ENCODE peak calls at places on chromosomes 4 and X, in six cellular contexts. One of them, this sample, is unnamed. For H3K4me1, the result is how much of the 10 kb centered on the place peaks cover.

GRCh38 chr4:156961241-156962068 is 10.1 kb downstream of the PDGFC start:
- DNase-seq in transverse colon: no peak
- DNase-seq in A549: no peak
- DNase-seq in prostate gland: no peak
- DNase-seq in IMR-90: no peak
- DNase-seq in upper lobe of left lung: no peak
- DNase-seq in this sample: no peak

GRCh38 chr4:88147799-88148217 is 10.6 kb downstream of the ABCG2 start:
- DNase-seq in transverse colon: no peak
- DNase-seq in A549: peak
- DNase-seq in prostate gland: no peak
- DNase-seq in IMR-90: no peak
- DNase-seq in upper lobe of left lung: no peak
- DNase-seq in this sample: no peak

GRCh38 chr4:16858275-16858752 is 40.1 kb downstream of the LDB2 start:
- DNase-seq in transverse colon: no peak
- DNase-seq in A549: no peak
- DNase-seq in prostate gland: no peak
- DNase-seq in IMR-90: peak
- DNase-seq in upper lobe of left lung: no peak
- DNase-seq in this sample: no peak

GRCh38 chrX:112832481-112833095 is 8.0 kb downstream of the AMOT start:
- DNase-seq in transverse colon: peak
- DNase-seq in A549: no peak
- DNase-seq in prostate gland: peak
- DNase-seq in IMR-90: peak
- DNase-seq in upper lobe of left lung: peak
- DNase-seq in this sample: no peak

GRCh38 chr4:172986114-172986513 is 182.5 kb upstream of the GALNT7 start:
- DNase-seq in transverse colon: no peak
- DNase-seq in A549: no peak
- DNase-seq in prostate gland: no peak
- DNase-seq in IMR-90: no peak
- DNase-seq in upper lobe of left lung: no peak
- DNase-seq in this sample: no peak

GRCh38 chr4:186790630-186791029 is 67.0 kb upstream of the FAT1 start:
- DNase-seq in transverse colon: no peak
- DNase-seq in A549: no peak
- DNase-seq in prostate gland: no peak
- DNase-seq in IMR-90: peak
- DNase-seq in upper lobe of left lung: no peak
- DNase-seq in this sample: no peak

GRCh38 chrX:48487362-48487785 is 11.4 kb downstream of the FTSJ1 start:
- DNase-seq in transverse colon: no peak
- DNase-seq in A549: peak
- DNase-seq in prostate gland: no peak
- DNase-seq in IMR-90: peak
- DNase-seq in upper lobe of left lung: no peak
- DNase-seq in this sample: no peak

GRCh38 chr4:4995103-4995761 is 24.0 kb downstream of the CYTL1 start:
- DNase-seq in transverse colon: peak
- DNase-seq in A549: peak
- DNase-seq in prostate gland: peak
- DNase-seq in IMR-90: peak
- DNase-seq in upper lobe of left lung: peak
- DNase-seq in this sample: peak

GRCh38 chr4:178671766-178672165 is 1229.5 kb upstream of the AGA start:
- DNase-seq in transverse colon: no peak
- DNase-seq in A549: no peak
- DNase-seq in prostate gland: no peak
- DNase-seq in IMR-90: no peak
- DNase-seq in upper lobe of left lung: no peak
- DNase-seq in this sample: no peak

GRCh38 chr4:1231637-1232360 is 17.1 kb downstream of the CTBP1 start:
- DNase-seq in transverse colon: no peak
- DNase-seq in A549: no peak
- DNase-seq in prostate gland: no peak
- DNase-seq in IMR-90: no peak
- DNase-seq in upper lobe of left lung: no peak
- DNase-seq in this sample: no peak

GRCh38 chr4:158782539-158783360 is 13.9 kb downstream of the FNIP2 start:
- DNase-seq in transverse colon: no peak
- DNase-seq in A549: no peak
- DNase-seq in prostate gland: peak
- DNase-seq in IMR-90: peak
- DNase-seq in upper lobe of left lung: no peak
- DNase-seq in this sample: no peak

GRCh38 chr4:89800527-89801103 is 36.3 kb downstream of the SNCA start:
- DNase-seq in transverse colon: no peak
- DNase-seq in A549: no peak
- DNase-seq in prostate gland: no peak
- DNase-seq in IMR-90: peak
- DNase-seq in upper lobe of left lung: no peak
- DNase-seq in this sample: no peak

GRCh38 chr4:75015627-75016026 is 82.7 kb downstream of the PARM1 start:
- DNase-seq in transverse colon: no peak
- DNase-seq in A549: no peak
- DNase-seq in prostate gland: peak
- DNase-seq in IMR-90: no peak
- DNase-seq in upper lobe of left lung: peak
- DNase-seq in this sample: no peak

GRCh38 chr4:113406723-113407016 is 354.9 kb downstream of the CAMK2D start:
- DNase-seq in transverse colon: no peak
- DNase-seq in A549: no peak
- DNase-seq in prostate gland: peak
- DNase-seq in IMR-90: no peak
- DNase-seq in upper lobe of left lung: no peak
- DNase-seq in this sample: no peak

GRCh38 chr4:76339364-76339763 is 32.8 kb downstream of the STBD1 start:
- DNase-seq in transverse colon: no peak
- DNase-seq in A549: no peak
- DNase-seq in prostate gland: no peak
- DNase-seq in IMR-90: peak
- DNase-seq in upper lobe of left lung: no peak
- DNase-seq in this sample: no peak

GRCh38 chrX:49258749-49259124 is 5.8 kb downstream of the FOXP3 start:
- DNase-seq in transverse colon: no peak
- DNase-seq in A549: no peak
- DNase-seq in prostate gland: no peak
- DNase-seq in IMR-90: no peak
- DNase-seq in upper lobe of left lung: no peak
- DNase-seq in this sample: no peak

GRCh38 chrX:124679199-124679598 is 332.8 kb downstream of the SH2D1A start:
- DNase-seq in transverse colon: no peak
- DNase-seq in A549: no peak
- DNase-seq in prostate gland: no peak
- DNase-seq in IMR-90: no peak
- DNase-seq in upper lobe of left lung: no peak
- DNase-seq in this sample: no peak

DNA sequence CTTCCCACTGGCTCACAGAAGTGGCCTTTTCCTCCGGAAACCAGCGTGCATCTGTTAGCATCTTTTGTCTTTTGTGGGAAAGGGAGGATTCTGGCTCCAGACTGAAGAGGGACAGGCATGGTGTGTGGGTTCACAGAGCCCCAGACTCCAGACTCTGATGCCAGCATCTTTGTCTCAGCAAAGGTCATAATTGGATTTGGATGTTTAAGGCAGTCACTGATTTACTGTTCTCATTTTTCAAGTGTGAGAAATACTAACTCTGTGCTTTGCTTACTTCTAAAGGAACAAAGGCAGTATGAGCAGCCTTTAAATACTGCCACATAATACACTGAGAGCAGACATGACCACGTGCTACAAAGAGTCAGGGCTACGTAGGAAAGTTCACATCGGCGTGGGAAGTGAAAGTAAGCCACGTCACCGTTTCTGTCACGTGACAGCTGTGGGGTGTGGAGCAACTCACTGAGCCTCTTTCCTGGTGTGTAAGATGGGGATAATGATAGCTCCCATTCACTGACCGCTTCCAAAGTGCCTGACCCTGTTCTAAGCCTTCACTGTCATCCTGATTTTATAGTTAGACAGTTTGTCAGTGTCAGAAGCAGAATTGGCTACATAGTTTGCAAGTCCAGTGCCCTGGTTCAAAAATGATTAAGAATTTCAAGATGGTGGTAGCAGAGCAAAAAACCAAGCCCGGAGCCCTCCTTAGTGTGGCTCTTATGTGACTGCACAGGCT is 24.8 kb upstream of the TMSB4X start:
- DNase-seq in transverse colon: peak
- DNase-seq in A549: no peak
- DNase-seq in prostate gland: peak
- DNase-seq in IMR-90: peak
- DNase-seq in upper lobe of left lung: peak
- DNase-seq in this sample: peak
- H3K4me1 ChIP-seq in transverse colon: under half
- H3K4me1 ChIP-seq in A549: under half
- H3K4me1 ChIP-seq in prostate gland: under half
- H3K4me1 ChIP-seq in IMR-90: under half
- H3K4me1 ChIP-seq in upper lobe of left lung: half or more
- H3K4me1 ChIP-seq in this sample: under half

GRCh38 chrX:137363559-137363958 is 202.4 kb upstream of the ZIC3 start:
- DNase-seq in transverse colon: no peak
- DNase-seq in A549: no peak
- DNase-seq in prostate gland: no peak
- DNase-seq in IMR-90: no peak
- DNase-seq in upper lobe of left lung: no peak
- DNase-seq in this sample: no peak
- H3K4me3 ChIP-seq in transverse colon: no peak
- H3K4me3 ChIP-seq in A549: no peak
- H3K4me3 ChIP-seq in prostate gland: no peak
- H3K4me3 ChIP-seq in IMR-90: no peak
- H3K4me3 ChIP-seq in upper lobe of left lung: no peak
- H3K4me3 ChIP-seq in this sample: no peak

DNA sequence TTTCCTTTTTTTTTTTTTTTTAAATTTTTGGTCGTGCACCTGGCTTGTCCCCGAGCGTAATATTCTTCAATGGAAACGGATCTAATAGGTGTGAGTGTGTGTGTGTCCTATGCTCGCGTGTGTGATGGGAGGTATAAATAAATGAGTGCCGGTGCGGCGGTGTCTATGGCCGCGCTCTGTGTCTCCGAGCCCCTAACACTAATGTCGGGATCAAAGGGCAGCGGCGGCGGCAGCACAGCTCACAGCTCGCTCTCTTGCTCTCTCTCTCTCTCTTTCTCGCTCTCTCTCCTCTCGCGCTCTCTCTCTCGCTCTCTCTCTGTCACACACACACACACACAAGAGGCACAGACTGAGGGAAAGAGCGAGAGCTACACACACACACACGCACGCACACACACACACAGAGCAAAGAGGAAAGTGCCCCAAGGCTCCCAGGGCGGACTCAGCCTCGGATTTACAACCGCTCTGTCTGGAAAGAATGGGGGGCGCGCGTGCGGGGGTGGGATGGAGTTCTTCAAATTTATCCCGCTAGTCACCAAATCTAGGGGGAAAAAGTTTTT is at the start of gene ZNF827:
- DNase-seq in transverse colon: peak
- DNase-seq in A549: peak
- DNase-seq in prostate gland: peak
- DNase-seq in IMR-90: peak
- DNase-seq in upper lobe of left lung: peak
- DNase-seq in this sample: peak
- TF ChIP-seq POLR2A in transverse colon: peak
- TF ChIP-seq POLR2A in A549: peak
- TF ChIP-seq POLR2A in prostate gland: peak
- TF ChIP-seq POLR2A in IMR-90: no peak
- TF ChIP-seq POLR2A in upper lobe of left lung: no peak
- TF ChIP-seq POLR2A in this sample: no peak

GRCh38 chr4:40165931-40166330 is 30.9 kb upstream of the RHOH start:
- DNase-seq in transverse colon: no peak
- DNase-seq in A549: no peak
- DNase-seq in prostate gland: no peak
- DNase-seq in IMR-90: no peak
- DNase-seq in upper lobe of left lung: no peak
- DNase-seq in this sample: no peak

GRCh38 chr4:40164459-40164858 is 32.4 kb upstream of the RHOH start:
- DNase-seq in transverse colon: no peak
- DNase-seq in A549: no peak
- DNase-seq in prostate gland: no peak
- DNase-seq in IMR-90: no peak
- DNase-seq in upper lobe of left lung: no peak
- DNase-seq in this sample: no peak

GRCh38 chr4:40157444-40157843 is 39.4 kb upstream of the RHOH start:
- DNase-seq in transverse colon: no peak
- DNase-seq in A549: no peak
- DNase-seq in prostate gland: no peak
- DNase-seq in IMR-90: no peak
- DNase-seq in upper lobe of left lung: no peak
- DNase-seq in this sample: no peak

DNA sequence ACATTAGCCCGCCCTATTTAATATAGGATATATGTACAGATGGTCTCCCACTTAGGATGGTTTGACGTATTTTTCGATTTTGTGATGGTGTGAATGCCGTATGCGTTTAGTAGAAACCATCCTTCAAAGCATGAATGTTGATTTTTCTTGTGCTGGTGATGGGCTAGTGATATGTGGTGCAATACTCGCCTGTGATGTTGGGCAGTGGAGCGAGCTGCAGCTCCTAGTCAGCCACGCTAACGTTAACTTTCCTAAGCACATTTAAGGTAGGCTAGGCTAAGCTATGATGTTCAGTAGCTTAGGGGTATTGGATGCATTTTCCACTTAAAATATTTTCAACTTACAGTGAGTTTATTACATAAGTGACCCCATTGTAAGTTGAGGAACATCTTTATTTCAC is 36.6 kb upstream of the RHOH start:
- DNase-seq in transverse colon: no peak
- DNase-seq in A549: no peak
- DNase-seq in prostate gland: no peak
- DNase-seq in IMR-90: no peak
- DNase-seq in upper lobe of left lung: no peak
- DNase-seq in this sample: no peak
- H3K4me1 ChIP-seq in transverse colon: under half
- H3K4me1 ChIP-seq in A549: under half
- H3K4me1 ChIP-seq in prostate gland: under half
- H3K4me1 ChIP-seq in IMR-90: under half
- H3K4me1 ChIP-seq in upper lobe of left lung: under half
- H3K4me1 ChIP-seq in this sample: under half